ENCODE peak calls at places on chromosomes 1 and 21, in nine cellular contexts. O is heart right ventricle; X is SK-N-SH; A is fibroblast of pulmonary artery; C is WERI-Rb-1; K is astrocyte; V is fibroblast of lung; I is IMR-90; H is CD4-positive, alpha-beta T cell. E is an unnamed sample.

GRCh38 chr1:40712997-40713396 is 21.5 kb downstream of the NFYC start:
- DNase-seq in I (no peak), O (no peak), X (no peak), K (no peak), V (no peak), A (no peak), C (no peak), H (no peak), E (no peak)

GRCh38 chr1:152167835-152168534 is 9.0 kb upstream of the RPTN start:
- DNase-seq in K (peak; percentile 97), C (no peak), H (no peak), A (peak; percentile 59), I (peak; percentile 8), X (no peak), V (peak; percentile 47), O (no peak), E (no peak)

GRCh38 chr1:40583980-40584379 is 52.5 kb downstream of the ZNF684 start:
- DNase-seq in O (no peak), C (no peak), H (no peak), X (no peak), V (no peak), I (no peak), A (no peak), K (no peak), E (no peak)

GRCh38 chr1:36134805-36135339 is 9.8 kb upstream of the COL8A2 start:
- DNase-seq in X (peak; percentile 86), O (no peak), V (peak; percentile 66), H (no peak), C (peak; percentile 68), A (peak; percentile 64), I (peak; percentile 38), K (peak; percentile 47), E (no peak)

GRCh38 chr1:1956101-1956500 is 37.0 kb upstream of the TMEM52 start:
- DNase-seq in X (no peak), C (no peak), I (no peak), A (no peak), O (no peak), V (no peak), H (no peak), K (no peak), E (no peak)

GRCh38 chr1:202343652-202344349 is 2.1 kb upstream of the UBE2T start:
- DNase-seq in I (peak; percentile 48), C (no peak), K (no peak), V (peak; percentile 61), H (no peak), O (no peak), X (peak; percentile 37), A (peak; percentile 59), E (no peak)

GRCh38 chr1:12095822-12096263 is 32.7 kb downstream of the TNFRSF8 start:
- DNase-seq in A (peak; percentile 8), X (no peak), O (no peak), H (no peak), K (peak; percentile 40), V (no peak), I (peak; percentile 45), C (no peak), E (no peak)

GRCh38 chr21:16579538-16579937 is 849.8 kb downstream of the USP25 start:
- DNase-seq in A (peak; percentile 53), I (peak; percentile 53), X (no peak), C (no peak), O (no peak), V (peak; percentile 95), H (no peak), K (peak; percentile 54), E (no peak)

GRCh38 chr1:94061513-94062443 is 59.2 kb downstream of the ABCA4 start:
- DNase-seq in O (peak; percentile 53), A (peak; percentile 91), X (peak; percentile 79), H (no peak), K (peak; percentile 72), I (peak; percentile 80), V (peak; percentile 80), C (peak; percentile 71), E (no peak)

GRCh38 chr1:21931171-21932093 is 5.7 kb downstream of the HSPG2 start:
- DNase-seq in O (peak; percentile 71), K (peak; percentile 91), V (peak; percentile 88), H (no peak), A (peak; percentile 89), I (peak; percentile 88), C (no peak), X (no peak), E (no peak)

GRCh38 chr1:32208891-32209309 is at the start of gene DCDC2B:
- DNase-seq in I (peak; percentile 37), K (no peak), C (peak; percentile 42), A (peak; percentile 51), V (peak; percentile 55), X (peak; percentile 43), H (no peak), O (peak; percentile 29), E (no peak)

GRCh38 chr1:32201011-32201855 is 838 bp downstream of the CCDC28B start:
- DNase-seq in H (peak; percentile 73), K (no peak), A (peak; percentile 60), O (peak; percentile 70), V (peak; percentile 46), C (peak; percentile 87), X (peak; percentile 65), I (peak; percentile 67), E (no peak)

GRCh38 chr1:32208463-32208862 is 426 bp upstream of the DCDC2B start:
- DNase-seq in V (no peak), A (no peak), X (no peak), I (no peak), O (no peak), H (no peak), C (no peak), K (no peak), E (no peak)

GRCh38 chr1:32204943-32205361 is 519 bp upstream of the IQCC start:
- DNase-seq in C (no peak), I (no peak), K (no peak), X (peak; percentile 39), H (peak; percentile 2), V (no peak), A (no peak), O (no peak), E (no peak)

GRCh38 chr1:32205401-32206370 is at the start of gene IQCC:
- DNase-seq in X (peak; percentile 96), A (peak; percentile 80), I (peak; percentile 74), C (peak; percentile 95), H (peak; percentile 84), K (peak; percentile 59), V (peak; percentile 74), O (peak; percentile 88), E (no peak)
- TF ChIP-seq CTCF in X (no peak), A (no peak), I (no peak), C (peak; percentile 34), H (no peak), K (no peak), V (no peak), O (no peak), E (no peak)

GRCh38 chr1:29756901-29757729 is 520.8 kb downstream of the PTPRU start:
- DNase-seq in X (no peak), O (no peak), V (no peak), K (no peak), H (no peak), A (no peak), I (no peak), C (no peak), E (no peak)
- TF ChIP-seq CTCF in X (no peak), O (no peak), V (no peak), K (no peak), H (no peak), A (no peak), I (no peak), C (no peak), E (no peak)

GRCh38 chr1:182029379-182030331 is 31.9 kb downstream of the ZNF648 start:
- DNase-seq in O (peak; percentile 96), X (peak; percentile 96), K (peak; percentile 76), V (peak; percentile 82), H (peak; percentile 97), A (peak; percentile 84), I (peak; percentile 63), C (peak; percentile 85), E (peak; percentile 97)
- TF ChIP-seq CTCF in O (peak; percentile 79), X (peak; percentile 48), K (no peak), V (peak; percentile 20), H (peak; percentile 45), A (peak; percentile 2), I (peak; percentile 13), C (peak; percentile 18), E (peak; percentile 77)

GRCh38 chr1:7042322-7043231 is 257.3 kb downstream of the CAMTA1 start:
- DNase-seq in X (peak; percentile 59), H (no peak), C (no peak), V (peak; percentile 51), O (no peak), K (peak; percentile 5), I (peak; percentile 57), A (peak; percentile 46), E (no peak)
- TF ChIP-seq CTCF in X (peak; percentile 70), H (peak; percentile 24), C (peak; percentile 39), V (peak; percentile 46), O (peak; percentile 64), K (peak; percentile 59), I (peak; percentile 63), A (peak; percentile 57), E (peak; percentile 88)

GRCh38 chr1:100130552-100131077 is 2.1 kb downstream of the SASS6 start:
- DNase-seq in C (no peak), V (peak; percentile 48), I (peak; percentile 25), A (peak; percentile 29), O (no peak), H (no peak), K (no peak), X (no peak), E (no peak)

GRCh38 chr1:100137602-100138001 is 4.6 kb downstream of the TRMT13 start:
- DNase-seq in X (no peak), H (no peak), K (no peak), I (no peak), C (no peak), A (no peak), V (no peak), O (no peak), E (no peak)

GRCh38 chr1:100132566-100133477 is at the start of the genes SASS6 and TRMT13:
- DNase-seq in K (peak; percentile 98), O (peak; percentile 94), C (peak; percentile 98), I (peak; percentile 99), H (peak; percentile 88), V (peak; percentile 99), X (peak; percentile 87), A (peak; percentile 99), E (peak; percentile 99)

GRCh38 chr1:100131623-100132022 is 1.1 kb downstream of the SASS6 start:
- DNase-seq in V (no peak), X (no peak), A (no peak), O (no peak), K (no peak), C (no peak), H (no peak), I (no peak), E (no peak)

GRCh38 chr1:100134872-100135271 is 1.9 kb downstream of the TRMT13 start:
- DNase-seq in C (no peak), H (no peak), O (no peak), A (peak; percentile 16), V (no peak), X (no peak), I (peak; percentile 1), K (no peak), E (no peak)
- TF ChIP-seq CTCF in C (no peak), H (no peak), O (no peak), A (no peak), V (no peak), X (peak; percentile 13), I (no peak), K (no peak), E (peak; percentile 35)

E was measured in chondrocyte.